ENCODE peak calls at places on chromosomes 3 and 15, in six cellular contexts. One of them, this sample, is unnamed.

GRCh38 chr3:45647148-45647619 is 42.0 kb upstream of the SACM1L start:
- DNase-seq in NCI-H2081: no peak
- DNase-seq in lower leg skin: no peak
- DNase-seq in stimulated activated CD4-positive, alpha-beta T cell treated with anti-CD3 and anti-CD28 coated beads, Interleukin-2, amount 100 ng/mL, for 48 hours: no peak
- DNase-seq in midbrain: no peak
- DNase-seq in right cardiac atrium: no peak
- DNase-seq in this sample: peak; percentile 58

GRCh38 chr15:71716990-71717389 is 93.4 kb upstream of the NR2E3 start:
- DNase-seq in lower leg skin: no peak
- DNase-seq in right cardiac atrium: no peak
- DNase-seq in stimulated activated CD4-positive, alpha-beta T cell treated with anti-CD3 and anti-CD28 coated beads, Interleukin-2, amount 100 ng/mL, for 48 hours: no peak
- DNase-seq in NCI-H2081: no peak
- DNase-seq in midbrain: no peak
- DNase-seq in this sample: no peak

GRCh38 chr15:58758141-58758540 is 8.6 kb upstream of the ADAM10 start:
- DNase-seq in right cardiac atrium: no peak
- DNase-seq in NCI-H2081: no peak
- DNase-seq in lower leg skin: no peak
- DNase-seq in midbrain: peak; percentile 72
- DNase-seq in stimulated activated CD4-positive, alpha-beta T cell treated with anti-CD3 and anti-CD28 coated beads, Interleukin-2, amount 100 ng/mL, for 48 hours: no peak
- DNase-seq in this sample: peak; percentile 56

GRCh38 chr3:10927551-10927950 is 65.0 kb upstream of the SLC6A1 start:
- DNase-seq in lower leg skin: peak; percentile 78
- DNase-seq in right cardiac atrium: peak; percentile 52
- DNase-seq in NCI-H2081: no peak
- DNase-seq in midbrain: no peak
- DNase-seq in stimulated activated CD4-positive, alpha-beta T cell treated with anti-CD3 and anti-CD28 coated beads, Interleukin-2, amount 100 ng/mL, for 48 hours: no peak
- DNase-seq in this sample: no peak

GRCh38 chr3:13770390-13771169 is 109.3 kb downstream of the WNT7A start:
- DNase-seq in stimulated activated CD4-positive, alpha-beta T cell treated with anti-CD3 and anti-CD28 coated beads, Interleukin-2, amount 100 ng/mL, for 48 hours: no peak
- DNase-seq in midbrain: no peak
- DNase-seq in lower leg skin: peak; percentile 72
- DNase-seq in right cardiac atrium: no peak
- DNase-seq in NCI-H2081: no peak
- DNase-seq in this sample: no peak

GRCh38 chr15:48177383-48177874 is 666 bp downstream of the MYEF2 start:
- DNase-seq in right cardiac atrium: no peak
- DNase-seq in stimulated activated CD4-positive, alpha-beta T cell treated with anti-CD3 and anti-CD28 coated beads, Interleukin-2, amount 100 ng/mL, for 48 hours: no peak
- DNase-seq in NCI-H2081: peak; percentile 53
- DNase-seq in lower leg skin: no peak
- DNase-seq in midbrain: peak; percentile 29
- DNase-seq in this sample: peak; percentile 69

GRCh38 chr3:182793663-182794454 is 555 bp downstream of the ATP11B start:
- DNase-seq in NCI-H2081: peak; percentile 59
- DNase-seq in right cardiac atrium: peak; percentile 33
- DNase-seq in lower leg skin: peak; percentile 88
- DNase-seq in midbrain: peak; percentile 34
- DNase-seq in stimulated activated CD4-positive, alpha-beta T cell treated with anti-CD3 and anti-CD28 coated beads, Interleukin-2, amount 100 ng/mL, for 48 hours: peak; percentile 38
- DNase-seq in this sample: peak; percentile 38

GRCh38 chr3:195895078-195895899 is 13.1 kb downstream of the TNK2 start:
- DNase-seq in lower leg skin: no peak
- DNase-seq in stimulated activated CD4-positive, alpha-beta T cell treated with anti-CD3 and anti-CD28 coated beads, Interleukin-2, amount 100 ng/mL, for 48 hours: peak; percentile 52
- DNase-seq in NCI-H2081: peak; percentile 57
- DNase-seq in midbrain: peak; percentile 54
- DNase-seq in right cardiac atrium: peak; percentile 45
- DNase-seq in this sample: no peak

GRCh38 chr3:117853923-117854322 is 1144.3 kb downstream of the TUSC7 start:
- DNase-seq in midbrain: no peak
- DNase-seq in right cardiac atrium: no peak
- DNase-seq in lower leg skin: no peak
- DNase-seq in stimulated activated CD4-positive, alpha-beta T cell treated with anti-CD3 and anti-CD28 coated beads, Interleukin-2, amount 100 ng/mL, for 48 hours: no peak
- DNase-seq in NCI-H2081: no peak
- DNase-seq in this sample: no peak

GRCh38 chr3:15703346-15703745 is 94.4 kb downstream of the ANKRD28 start:
- DNase-seq in midbrain: no peak
- DNase-seq in lower leg skin: no peak
- DNase-seq in NCI-H2081: no peak
- DNase-seq in right cardiac atrium: no peak
- DNase-seq in stimulated activated CD4-positive, alpha-beta T cell treated with anti-CD3 and anti-CD28 coated beads, Interleukin-2, amount 100 ng/mL, for 48 hours: no peak
- DNase-seq in this sample: no peak

GRCh38 chr3:107670991-107671390 is 148.2 kb downstream of the BBX start:
- DNase-seq in lower leg skin: no peak
- DNase-seq in right cardiac atrium: no peak
- DNase-seq in midbrain: no peak
- DNase-seq in NCI-H2081: no peak
- DNase-seq in stimulated activated CD4-positive, alpha-beta T cell treated with anti-CD3 and anti-CD28 coated beads, Interleukin-2, amount 100 ng/mL, for 48 hours: no peak
- DNase-seq in this sample: no peak

GRCh38 chr3:23537006-23537620 is 268.6 kb upstream of the UBE2E1 start:
- DNase-seq in lower leg skin: no peak
- DNase-seq in stimulated activated CD4-positive, alpha-beta T cell treated with anti-CD3 and anti-CD28 coated beads, Interleukin-2, amount 100 ng/mL, for 48 hours: no peak
- DNase-seq in right cardiac atrium: no peak
- DNase-seq in midbrain: no peak
- DNase-seq in NCI-H2081: no peak
- DNase-seq in this sample: no peak

GRCh38 chr15:98812711-98813441 is 164.5 kb downstream of the IGF1R start:
- DNase-seq in NCI-H2081: no peak
- DNase-seq in midbrain: no peak
- DNase-seq in lower leg skin: no peak
- DNase-seq in right cardiac atrium: no peak
- DNase-seq in stimulated activated CD4-positive, alpha-beta T cell treated with anti-CD3 and anti-CD28 coated beads, Interleukin-2, amount 100 ng/mL, for 48 hours: no peak
- DNase-seq in this sample: no peak

GRCh38 chr15:101148881-101149664 is 102.8 kb downstream of the CHSY1 start:
- DNase-seq in NCI-H2081: no peak
- DNase-seq in lower leg skin: no peak
- DNase-seq in right cardiac atrium: peak; percentile 52
- DNase-seq in midbrain: no peak
- DNase-seq in stimulated activated CD4-positive, alpha-beta T cell treated with anti-CD3 and anti-CD28 coated beads, Interleukin-2, amount 100 ng/mL, for 48 hours: no peak
- DNase-seq in this sample: no peak

GRCh38 chr3:170137971-170138370 is 43.6 kb downstream of the PHC3 start:
- DNase-seq in NCI-H2081: no peak
- DNase-seq in midbrain: no peak
- DNase-seq in lower leg skin: no peak
- DNase-seq in stimulated activated CD4-positive, alpha-beta T cell treated with anti-CD3 and anti-CD28 coated beads, Interleukin-2, amount 100 ng/mL, for 48 hours: no peak
- DNase-seq in right cardiac atrium: no peak
- DNase-seq in this sample: no peak

GRCh38 chr3:194185225-194185624 is 49.3 kb downstream of the HES1 start:
- DNase-seq in midbrain: no peak
- DNase-seq in stimulated activated CD4-positive, alpha-beta T cell treated with anti-CD3 and anti-CD28 coated beads, Interleukin-2, amount 100 ng/mL, for 48 hours: no peak
- DNase-seq in lower leg skin: no peak
- DNase-seq in right cardiac atrium: no peak
- DNase-seq in NCI-H2081: no peak
- DNase-seq in this sample: no peak

GRCh38 chr3:49132437-49133225 is at the start of gene LAMB2:
- DNase-seq in lower leg skin: peak; percentile 95
- DNase-seq in right cardiac atrium: peak; percentile 78
- DNase-seq in stimulated activated CD4-positive, alpha-beta T cell treated with anti-CD3 and anti-CD28 coated beads, Interleukin-2, amount 100 ng/mL, for 48 hours: no peak
- DNase-seq in NCI-H2081: peak; percentile 29
- DNase-seq in midbrain: peak; percentile 50
- DNase-seq in this sample: peak; percentile 78

GRCh38 chr3:37453393-37454391 is 279.3 kb upstream of the LRRFIP2 start:
- DNase-seq in stimulated activated CD4-positive, alpha-beta T cell treated with anti-CD3 and anti-CD28 coated beads, Interleukin-2, amount 100 ng/mL, for 48 hours: no peak
- DNase-seq in lower leg skin: peak; percentile 91
- DNase-seq in NCI-H2081: no peak
- DNase-seq in midbrain: peak; percentile 56
- DNase-seq in right cardiac atrium: peak; percentile 72
- DNase-seq in this sample: peak; percentile 74

GRCh38 chr3:78728406-78729145 is 1039.2 kb downstream of the ROBO1 start:
- DNase-seq in stimulated activated CD4-positive, alpha-beta T cell treated with anti-CD3 and anti-CD28 coated beads, Interleukin-2, amount 100 ng/mL, for 48 hours: no peak
- DNase-seq in midbrain: peak; percentile 83
- DNase-seq in lower leg skin: peak; percentile 88
- DNase-seq in NCI-H2081: peak; percentile 93
- DNase-seq in right cardiac atrium: peak; percentile 77
- DNase-seq in this sample: peak; percentile 70

GRCh38 chr3:9710174-9710739 is 6.6 kb downstream of the CPNE9 start:
- DNase-seq in midbrain: no peak
- DNase-seq in right cardiac atrium: no peak
- DNase-seq in lower leg skin: no peak
- DNase-seq in stimulated activated CD4-positive, alpha-beta T cell treated with anti-CD3 and anti-CD28 coated beads, Interleukin-2, amount 100 ng/mL, for 48 hours: no peak
- DNase-seq in NCI-H2081: no peak
- DNase-seq in this sample: no peak

GRCh38 chr3:14231145-14231990 is 52.8 kb downstream of the LSM3 start:
- DNase-seq in midbrain: no peak
- DNase-seq in NCI-H2081: no peak
- DNase-seq in lower leg skin: peak; percentile 31
- DNase-seq in stimulated activated CD4-positive, alpha-beta T cell treated with anti-CD3 and anti-CD28 coated beads, Interleukin-2, amount 100 ng/mL, for 48 hours: no peak
- DNase-seq in right cardiac atrium: no peak
- DNase-seq in this sample: no peak

GRCh38 chr3:63661242-63661641 is 8.8 kb downstream of the SNTN start:
- DNase-seq in NCI-H2081: no peak
- DNase-seq in right cardiac atrium: no peak
- DNase-seq in lower leg skin: no peak
- DNase-seq in midbrain: no peak
- DNase-seq in stimulated activated CD4-positive, alpha-beta T cell treated with anti-CD3 and anti-CD28 coated beads, Interleukin-2, amount 100 ng/mL, for 48 hours: no peak
- DNase-seq in this sample: no peak

GRCh38 chr3:193572426-193572908 is 17.8 kb upstream of the ATP13A4 start:
- DNase-seq in midbrain: peak; percentile 78
- DNase-seq in right cardiac atrium: peak; percentile 35
- DNase-seq in NCI-H2081: peak; percentile 84
- DNase-seq in stimulated activated CD4-positive, alpha-beta T cell treated with anti-CD3 and anti-CD28 coated beads, Interleukin-2, amount 100 ng/mL, for 48 hours: peak; percentile 41
- DNase-seq in lower leg skin: no peak
- DNase-seq in this sample: peak; percentile 86

GRCh38 chr15:85157344-85157743 is 175.7 kb downstream of the PDE8A start:
- DNase-seq in right cardiac atrium: no peak
- DNase-seq in midbrain: no peak
- DNase-seq in lower leg skin: no peak
- DNase-seq in stimulated activated CD4-positive, alpha-beta T cell treated with anti-CD3 and anti-CD28 coated beads, Interleukin-2, amount 100 ng/mL, for 48 hours: no peak
- DNase-seq in NCI-H2081: no peak
- DNase-seq in this sample: no peak

GRCh38 chr3:20141841-20142240 is 44.2 kb downstream of the SGO1 start:
- DNase-seq in lower leg skin: no peak
- DNase-seq in midbrain: peak; percentile 84
- DNase-seq in right cardiac atrium: peak; percentile 29
- DNase-seq in stimulated activated CD4-positive, alpha-beta T cell treated with anti-CD3 and anti-CD28 coated beads, Interleukin-2, amount 100 ng/mL, for 48 hours: no peak
- DNase-seq in NCI-H2081: peak; percentile 40
- DNase-seq in this sample: peak; percentile 97

GRCh38 chr3:127151992-127152391 is 40.9 kb upstream of the PRR23E start:
- DNase-seq in lower leg skin: peak; percentile 1
- DNase-seq in right cardiac atrium: no peak
- DNase-seq in stimulated activated CD4-positive, alpha-beta T cell treated with anti-CD3 and anti-CD28 coated beads, Interleukin-2, amount 100 ng/mL, for 48 hours: no peak
- DNase-seq in midbrain: no peak
- DNase-seq in NCI-H2081: no peak
- DNase-seq in this sample: no peak

GRCh38 chr3:101685870-101686307 is 629 bp downstream of the RPL24 start:
- DNase-seq in midbrain: no peak
- DNase-seq in stimulated activated CD4-positive, alpha-beta T cell treated with anti-CD3 and anti-CD28 coated beads, Interleukin-2, amount 100 ng/mL, for 48 hours: no peak
- DNase-seq in NCI-H2081: no peak
- DNase-seq in right cardiac atrium: no peak
- DNase-seq in lower leg skin: no peak
- DNase-seq in this sample: no peak

GRCh38 chr15:45048784-45049631 is 26.0 kb downstream of the SORD start:
- DNase-seq in midbrain: peak; percentile 28
- DNase-seq in right cardiac atrium: no peak
- DNase-seq in stimulated activated CD4-positive, alpha-beta T cell treated with anti-CD3 and anti-CD28 coated beads, Interleukin-2, amount 100 ng/mL, for 48 hours: no peak
- DNase-seq in lower leg skin: no peak
- DNase-seq in NCI-H2081: no peak
- DNase-seq in this sample: no peak

GRCh38 chr15:73244333-73244732 is 124.4 kb downstream of the HCN4 start:
- DNase-seq in right cardiac atrium: no peak
- DNase-seq in stimulated activated CD4-positive, alpha-beta T cell treated with anti-CD3 and anti-CD28 coated beads, Interleukin-2, amount 100 ng/mL, for 48 hours: no peak
- DNase-seq in midbrain: no peak
- DNase-seq in lower leg skin: no peak
- DNase-seq in NCI-H2081: peak; percentile 32
- DNase-seq in this sample: peak; percentile 26

GRCh38 chr15:92113832-92114231 is 260.3 kb downstream of the SLCO3A1 start:
- DNase-seq in lower leg skin: no peak
- DNase-seq in midbrain: no peak
- DNase-seq in right cardiac atrium: no peak
- DNase-seq in stimulated activated CD4-positive, alpha-beta T cell treated with anti-CD3 and anti-CD28 coated beads, Interleukin-2, amount 100 ng/mL, for 48 hours: no peak
- DNase-seq in NCI-H2081: no peak
- DNase-seq in this sample: no peak

GRCh38 chr3:148923592-148923991 is 58.5 kb downstream of the CPA3 start:
- DNase-seq in stimulated activated CD4-positive, alpha-beta T cell treated with anti-CD3 and anti-CD28 coated beads, Interleukin-2, amount 100 ng/mL, for 48 hours: no peak
- DNase-seq in lower leg skin: no peak
- DNase-seq in right cardiac atrium: no peak
- DNase-seq in NCI-H2081: no peak
- DNase-seq in midbrain: no peak
- DNase-seq in this sample: no peak

GRCh38 chr3:102299125-102299877 is 135.5 kb upstream of the ZPLD1 start:
- DNase-seq in NCI-H2081: no peak
- DNase-seq in lower leg skin: no peak
- DNase-seq in stimulated activated CD4-positive, alpha-beta T cell treated with anti-CD3 and anti-CD28 coated beads, Interleukin-2, amount 100 ng/mL, for 48 hours: no peak
- DNase-seq in midbrain: no peak
- DNase-seq in right cardiac atrium: no peak
- DNase-seq in this sample: no peak